ENCODE peak calls at places on chromosomes 1 and 21, in nine cellular contexts. I is cardiac fibroblast, M is brain microvascular endothelial cell, G is body of pancreas, C is mammary epithelial cell, N is retinal pigment epithelial cell, P is H1, L is fibroblast of pulmonary artery, X is fibroblast of mammary gland. S is an unnamed sample.
A peak's percentile ranks its signal among the peaks of the same experiment; 100 is the strongest.

GRCh38 chr1:169129109-169129789 is 22.8 kb downstream of the ATP1B1 start:
- DNase-seq in I (no peak), M (peak; percentile 33), G (no peak), C (no peak), N (no peak), P (no peak), L (peak; percentile 20), X (no peak), S (peak; percentile 35)

GRCh38 chr1:153387785-153388184 is 3.1 kb downstream of the S100A8 start:
- DNase-seq in I (no peak), M (no peak), G (no peak), C (no peak), N (no peak), P (no peak), L (no peak), X (no peak), S (no peak)

GRCh38 chr1:215704089-215704860 is 137.2 kb downstream of the KCTD3 start:
- DNase-seq in I (peak; percentile 34), M (no peak), G (no peak), C (peak; percentile 44), N (no peak), P (no peak), L (peak; percentile 26), X (peak; percentile 60), S (peak; percentile 10)

GRCh38 chr1:185156321-185156853 is 366 bp downstream of the TRMT1L start:
- DNase-seq in I (no peak), M (peak; percentile 4), G (no peak), C (no peak), N (no peak), P (no peak), L (peak; percentile 23), X (no peak), S (no peak)

GRCh38 chr1:178133291-178133989 is 39.5 kb downstream of the RASAL2 start:
- DNase-seq in I (no peak), M (no peak), G (no peak), C (no peak), N (no peak), P (no peak), L (no peak), X (no peak), S (no peak)

GRCh38 chr1:203440780-203441179 is 34.8 kb upstream of the PRELP start:
- DNase-seq in I (peak; percentile 70), M (peak; percentile 37), G (peak; percentile 59), C (peak; percentile 30), N (peak; percentile 25), P (no peak), L (peak; percentile 88), X (peak; percentile 58), S (peak; percentile 82)

GRCh38 chr1:101843160-101843559 is 153.6 kb downstream of the OLFM3 start:
- DNase-seq in I (no peak), M (no peak), G (no peak), C (no peak), N (no peak), P (peak; percentile 36), L (no peak), X (no peak), S (no peak)

GRCh38 chr1:185956881-185957280 is 222.7 kb downstream of the HMCN1 start:
- DNase-seq in I (no peak), M (no peak), G (no peak), C (no peak), N (no peak), P (no peak), L (no peak), X (no peak), S (no peak)

GRCh38 chr1:243740255-243740999 is 109.6 kb downstream of the AKT3 start:
- DNase-seq in I (no peak), M (no peak), G (no peak), C (no peak), N (peak; percentile 60), P (no peak), L (peak; percentile 37), X (no peak), S (peak; percentile 67)

GRCh38 chr21:23950344-23950743 is 1656.9 kb downstream of the MRPL39 start:
- DNase-seq in I (no peak), M (no peak), G (no peak), C (no peak), N (no peak), P (no peak), L (no peak), X (no peak), S (no peak)

GRCh38 chr1:216293673-216294072 is 129.6 kb downstream of the USH2A start:
- DNase-seq in I (peak; percentile 54), M (no peak), G (no peak), C (peak; percentile 9), N (no peak), P (no peak), L (peak; percentile 17), X (peak; percentile 12), S (peak; percentile 73)

GRCh38 chr1:241460098-241460873 is 59.3 kb downstream of the FH start:
- DNase-seq in I (no peak), M (no peak), G (no peak), C (no peak), N (no peak), P (no peak), L (no peak), X (no peak), S (no peak)

GRCh38 chr1:11714831-11715574 is 20.9 kb upstream of the AGTRAP start:
- DNase-seq in I (no peak), M (no peak), G (no peak), C (no peak), N (no peak), P (no peak), L (no peak), X (no peak), S (no peak)

GRCh38 chr1:226990133-226990716 is 50.1 kb downstream of the COQ8A start:
- DNase-seq in I (no peak), M (peak; percentile 9), G (peak; percentile 65), C (no peak), N (no peak), P (no peak), L (peak; percentile 51), X (no peak), S (peak; percentile 42)

GRCh38 chr1:206901944-206902343 is 4.7 kb downstream of the IL24 start:
- DNase-seq in I (no peak), M (no peak), G (no peak), C (no peak), N (no peak), P (no peak), L (no peak), X (no peak), S (no peak)

DNA sequence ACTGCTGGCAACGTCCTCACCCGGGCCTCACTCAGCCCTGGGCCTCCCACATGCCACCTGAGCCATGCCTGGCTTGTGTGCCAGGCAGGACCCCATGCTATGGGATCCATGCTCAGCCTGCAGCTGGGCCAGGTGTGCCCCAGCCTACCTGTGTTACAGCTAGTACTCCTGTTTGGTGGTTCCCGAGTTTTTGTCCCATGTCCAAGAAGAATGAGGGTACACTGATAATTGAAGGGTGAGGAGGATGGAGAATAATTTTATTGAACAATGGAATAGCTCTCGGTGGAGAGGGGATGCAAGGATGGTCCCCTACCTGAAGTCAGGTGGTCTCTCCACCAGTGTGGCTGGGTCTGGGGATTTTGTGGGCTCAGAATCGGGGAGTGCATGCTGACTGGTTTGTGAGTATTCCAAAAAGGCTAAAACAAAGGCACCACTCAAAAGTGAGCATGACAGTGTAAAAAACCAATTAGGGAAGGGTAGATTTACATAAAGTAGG is 137.9 kb downstream of the TNFSF18 start:
- DNase-seq in I (no peak), M (no peak), G (no peak), C (no peak), N (no peak), P (no peak), L (no peak), X (no peak), S (no peak)
- H3K4me3 ChIP-seq in I (no peak overlapping the region), M (no peak overlapping the region), G (no peak overlapping the region), C (no peak overlapping the region), N (no peak overlapping the region), P (no peak overlapping the region), L (no peak overlapping the region), X (no peak overlapping the region), S (no peak overlapping the region)

DNA sequence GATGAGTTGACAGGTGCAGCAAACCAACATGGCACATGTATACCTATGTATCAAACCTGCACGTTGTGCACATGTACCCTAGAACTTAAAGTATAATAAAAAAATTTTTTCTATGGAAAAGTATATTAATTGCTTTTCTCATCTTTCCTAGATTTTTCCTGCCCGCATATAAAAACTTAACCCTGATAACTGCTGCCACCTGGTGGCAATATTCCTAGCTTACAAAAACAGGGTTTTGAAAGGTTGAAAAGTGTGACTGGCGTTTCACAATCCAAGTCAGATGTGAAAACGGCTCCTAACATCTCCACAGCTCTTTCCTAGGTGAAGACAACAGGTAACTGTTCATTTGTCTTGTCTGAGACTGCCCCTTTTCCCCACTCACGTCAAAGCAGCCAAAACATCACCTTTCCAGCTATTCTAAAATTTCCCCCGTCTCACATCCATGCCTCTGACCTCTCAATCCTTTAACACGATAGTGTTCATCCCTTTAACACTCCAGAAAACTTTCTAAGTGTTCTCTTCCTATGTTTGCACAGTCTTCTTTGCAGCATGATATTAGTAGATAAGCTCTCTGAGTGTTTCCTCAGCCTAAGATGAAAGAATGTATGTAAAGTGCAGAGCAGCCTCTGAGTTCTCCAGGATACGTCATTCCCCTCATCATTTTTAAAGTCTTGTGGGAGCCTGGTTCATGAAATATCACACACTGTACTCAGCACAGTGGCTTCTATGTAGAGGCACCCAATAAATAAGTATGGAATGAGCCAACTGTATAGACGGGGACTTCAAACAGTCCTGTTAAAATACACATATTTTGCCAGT is 27.5 kb downstream of the OVGP1 start:
- DNase-seq in I (peak; percentile 71), M (peak; percentile 42), G (peak; percentile 73), C (peak; percentile 23), N (peak; percentile 7), P (no peak), L (peak; percentile 72), X (peak; percentile 65), S (peak; percentile 73)
- TF ChIP-seq CTCF in I (peak; percentile 71), M (peak; percentile 65), G (peak; percentile 84), C (peak; percentile 42), N (peak; percentile 76), P (peak; percentile 62), L (peak; percentile 70), X (peak; percentile 70), S (peak; percentile 70)

GRCh38 chr1:89954401-89954800 is 40.5 kb upstream of the ZNF326 start:
- DNase-seq in I (no peak), M (no peak), G (no peak), C (no peak), N (no peak), P (no peak), L (no peak), X (no peak), S (no peak)
- H3K4me3 ChIP-seq in I (no peak overlapping the region), M (no peak overlapping the region), G (no peak overlapping the region), C (no peak overlapping the region), N (no peak overlapping the region), P (no peak overlapping the region), L (no peak overlapping the region), X (no peak overlapping the region), S (no peak overlapping the region)

DNA sequence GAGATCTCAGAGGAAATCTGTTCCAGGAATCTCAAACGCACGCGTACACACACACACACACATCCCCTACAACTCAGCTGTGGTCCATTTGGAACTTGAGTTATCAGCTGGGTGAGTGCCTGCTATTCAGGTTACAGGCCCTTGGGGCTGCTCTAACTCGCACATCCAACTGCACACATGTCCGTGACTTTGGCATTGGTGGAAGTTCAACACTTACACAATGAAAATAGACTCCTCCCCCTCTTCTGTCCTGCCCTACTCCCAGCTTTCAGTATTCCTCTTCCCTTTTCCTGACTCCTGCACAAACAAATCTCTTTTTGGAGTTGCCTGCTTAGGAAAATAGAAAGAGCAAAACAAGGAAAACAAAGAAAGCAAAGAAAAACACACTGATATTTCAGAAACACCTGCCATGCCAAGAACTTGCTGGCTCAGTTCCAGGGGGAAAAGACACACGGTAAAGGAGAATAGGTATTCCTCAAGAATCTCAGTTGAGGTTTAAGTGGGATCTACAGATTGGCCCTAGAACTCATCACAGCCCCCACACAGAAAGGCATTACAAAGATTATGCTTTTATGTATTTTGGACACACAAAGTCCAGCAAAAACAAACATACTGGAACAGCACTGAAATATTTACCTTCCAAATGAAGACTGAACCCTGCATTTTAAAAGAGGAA is 140.8 kb downstream of the TGFBR3 start:
- DNase-seq in I (no peak), M (no peak), G (peak; percentile 67), C (no peak), N (no peak), P (no peak), L (peak; percentile 60), X (peak; percentile 81), S (peak; percentile 55)
- TF ChIP-seq CTCF in I (no peak), M (no peak), G (peak; percentile 53), C (no peak), N (no peak), P (no peak), L (peak; percentile 4), X (no peak), S (peak; percentile 28)